ENCODE peak calls at places on chromosomes 1 and 21, in ten cellular contexts. G, J, I, M, L, V, D, X, B and U are unnamed samples.

GRCh38 chr1:54487571-54488050 is 60.4 kb upstream of the ACOT11 start:
- DNase-seq in G (no peak), J (peak), I (no peak), M (peak), L (peak), V (no peak), D (peak), X (no peak), B (no peak), U (no peak)

GRCh38 chr1:94599090-94599813 is 57.7 kb upstream of the F3 start:
- DNase-seq in G (no peak), J (peak), I (peak), M (no peak), L (peak), V (peak), D (peak), X (no peak), B (no peak), U (no peak)

GRCh38 chr1:213761845-213762407 is 225.8 kb upstream of the PROX1 start:
- DNase-seq in G (peak), J (no peak), I (no peak), M (no peak), L (no peak), V (no peak), D (peak), X (peak), B (no peak), U (no peak)

GRCh38 chr21:42513985-42514882 is 582 bp downstream of the SLC37A1 start:
- DNase-seq in G (peak), J (no peak), I (peak), M (peak), L (no peak), V (no peak), D (peak), X (no peak), B (peak), U (no peak)

GRCh38 chr1:46522184-46522968 is 29.1 kb downstream of the KNCN start:
- DNase-seq in G (no peak), J (peak), I (peak), M (no peak), L (peak), V (peak), D (peak), X (no peak), B (peak), U (no peak)

GRCh38 chr1:156497743-156498446 is 2.7 kb downstream of the MEF2D start:
- DNase-seq in G (no peak), J (peak), I (no peak), M (no peak), L (no peak), V (peak), D (no peak), X (no peak), B (no peak), U (no peak)

GRCh38 chr1:14259191-14259757 is 339.2 kb upstream of the KAZN start:
- DNase-seq in G (no peak), J (peak), I (peak), M (no peak), L (peak), V (peak), D (peak), X (no peak), B (no peak), U (no peak)

GRCh38 chr1:99469641-99470040 is 176.3 kb upstream of the PALMD start:
- DNase-seq in G (no peak), J (no peak), I (no peak), M (no peak), L (no peak), V (no peak), D (peak), X (no peak), B (no peak), U (no peak)

GRCh38 chr1:165773324-165773965 is 4.8 kb upstream of the TMCO1 start:
- DNase-seq in G (no peak), J (no peak), I (no peak), M (no peak), L (no peak), V (no peak), D (peak), X (no peak), B (peak), U (no peak)

GRCh38 chr1:33161061-33161681 is 20.7 kb downstream of the TRIM62 start:
- DNase-seq in G (no peak), J (peak), I (peak), M (peak), L (peak), V (peak), D (peak), X (no peak), B (no peak), U (no peak)

GRCh38 chr1:231828182-231828920 is 201.8 kb downstream of the DISC1 start:
- DNase-seq in G (no peak), J (no peak), I (no peak), M (no peak), L (no peak), V (no peak), D (peak), X (no peak), B (peak), U (no peak)